ENCODE peak calls at places on chromosomes 13 and 19, in nine cellular contexts. M is neuronal stem cell; D is naive thymus-derived CD8-positive, alpha-beta T cell; A is CD4-positive, alpha-beta memory T cell; F is cardiac fibroblast; E is NCI-H1930; N is pancreas; X is HepG2; B is non-pigmented ciliary epithelial cell. U is an unnamed sample.

GRCh38 chr13:64480648-64481047 is 2749.5 kb downstream of the PCDH9 start:
- DNase-seq in M (no peak), D (no peak), A (no peak), F (no peak), E (no peak), N (no peak), X (no peak), B (no peak), U (no peak)

GRCh38 chr19:34351382-34351802 is 13.6 kb upstream of the GPI start:
- DNase-seq in M (no peak), D (peak; percentile 35), A (no peak), F (no peak), E (no peak), N (no peak), X (no peak), B (no peak), U (no peak)

GRCh38 chr13:114096811-114097503 is 35.5 kb downstream of the RASA3 start:
- DNase-seq in M (no peak), D (no peak), A (no peak), F (no peak), E (no peak), N (no peak), X (no peak), B (no peak), U (peak; percentile 30)

GRCh38 chr13:73687087-73687486 is 447.1 kb downstream of the KLF12 start:
- DNase-seq in M (no peak), D (no peak), A (no peak), F (peak; percentile 49), E (no peak), N (no peak), X (no peak), B (no peak), U (no peak)

GRCh38 chr13:86567119-86567518 is 767.9 kb upstream of the SLITRK6 start:
- DNase-seq in M (no peak), D (no peak), A (no peak), F (no peak), E (no peak), N (no peak), X (peak; percentile 24), B (no peak), U (no peak)

GRCh38 chr19:47284324-47284899 is 9.7 kb downstream of the INAFM1 start:
- DNase-seq in M (peak; percentile 69), D (peak; percentile 66), A (peak; percentile 54), F (peak; percentile 75), E (peak; percentile 54), N (peak; percentile 38), X (peak; percentile 53), B (no peak), U (peak; percentile 59)

GRCh38 chr19:31513841-31514240 is 164.6 kb upstream of the TSHZ3 start:
- DNase-seq in M (no peak), D (no peak), A (no peak), F (no peak), E (no peak), N (no peak), X (no peak), B (no peak), U (no peak)

GRCh38 chr13:30745917-30746686 is 10.8 kb downstream of the ALOX5AP start:
- DNase-seq in M (no peak), D (no peak), A (no peak), F (no peak), E (no peak), N (peak; percentile 43), X (peak; percentile 65), B (no peak), U (no peak)

GRCh38 chr19:58037927-58038687 is 4.3 kb downstream of the ZSCAN1 start:
- DNase-seq in M (no peak), D (no peak), A (no peak), F (no peak), E (no peak), N (no peak), X (no peak), B (no peak), U (peak; percentile 6)

GRCh38 chr19:16463991-16464575 is 7.7 kb downstream of the EPS15L1 start:
- DNase-seq in M (no peak), D (no peak), A (no peak), F (no peak), E (no peak), N (no peak), X (peak; percentile 90), B (no peak), U (no peak)

U was measured in NCI-H1105 treated with DMSO at 0.1 percent for 48 hours.